ENCODE peak calls at places on chromosomes 5 and 9, in five cellular contexts. One of them, this sample, is unnamed. For H3K4me1, the result is how much of the 10 kb centered on the place peaks cover.

GRCh38 chr5:113162770-113163169 is 186.2 kb downstream of the DCP2 start:
- DNase-seq in HCT116: peak
- DNase-seq in SK-N-SH: no peak
- DNase-seq in neural progenitor cell: no peak
- DNase-seq in MM.1S: no peak
- DNase-seq in this sample: no peak

GRCh38 chr9:72485821-72486605 is 35.4 kb upstream of the TMC1 start:
- DNase-seq in HCT116: no peak
- DNase-seq in SK-N-SH: no peak
- DNase-seq in neural progenitor cell: peak
- DNase-seq in MM.1S: no peak
- DNase-seq in this sample: no peak

GRCh38 chr9:28456886-28457285 is 883.6 kb upstream of the C9orf72 start:
- DNase-seq in HCT116: no peak
- DNase-seq in SK-N-SH: no peak
- DNase-seq in neural progenitor cell: no peak
- DNase-seq in MM.1S: no peak
- DNase-seq in this sample: peak

GRCh38 chr5:72151646-72152045 is 44.4 kb downstream of the MAP1B start:
- DNase-seq in HCT116: no peak
- DNase-seq in SK-N-SH: no peak
- DNase-seq in neural progenitor cell: no peak
- DNase-seq in MM.1S: no peak
- DNase-seq in this sample: no peak

GRCh38 chr5:42612997-42613396 is 143.6 kb upstream of the CCDC152 start:
- DNase-seq in HCT116: no peak
- DNase-seq in SK-N-SH: no peak
- DNase-seq in neural progenitor cell: no peak
- DNase-seq in MM.1S: no peak
- DNase-seq in this sample: no peak

GRCh38 chr9:31137151-31137849 is 1247.1 kb upstream of the ACO1 start:
- DNase-seq in HCT116: peak
- DNase-seq in SK-N-SH: no peak
- DNase-seq in neural progenitor cell: no peak
- DNase-seq in MM.1S: no peak
- DNase-seq in this sample: peak

GRCh38 chr5:44691811-44692210 is 116.9 kb upstream of the MRPS30 start:
- DNase-seq in HCT116: peak
- DNase-seq in SK-N-SH: no peak
- DNase-seq in neural progenitor cell: no peak
- DNase-seq in MM.1S: no peak
- DNase-seq in this sample: no peak

GRCh38 chr5:136810198-136810823 is 445.0 kb upstream of the TRPC7 start:
- DNase-seq in HCT116: no peak
- DNase-seq in SK-N-SH: no peak
- DNase-seq in neural progenitor cell: no peak
- DNase-seq in MM.1S: no peak
- DNase-seq in this sample: no peak

GRCh38 chr5:96256795-96257470 is 176.1 kb downstream of the PCSK1 start:
- DNase-seq in HCT116: peak
- DNase-seq in SK-N-SH: peak
- DNase-seq in neural progenitor cell: peak
- DNase-seq in MM.1S: no peak
- DNase-seq in this sample: peak

GRCh38 chr9:89428901-89429890 is 68.7 kb downstream of the SEMA4D start:
- DNase-seq in HCT116: no peak
- DNase-seq in SK-N-SH: no peak
- DNase-seq in neural progenitor cell: peak
- DNase-seq in MM.1S: no peak
- DNase-seq in this sample: no peak

GRCh38 chr9:81375461-81376100 is 313.8 kb downstream of the TLE1 start:
- DNase-seq in HCT116: no peak
- DNase-seq in SK-N-SH: no peak
- DNase-seq in neural progenitor cell: no peak
- DNase-seq in MM.1S: no peak
- DNase-seq in this sample: no peak

GRCh38 chr9:91146391-91147019 is 215.2 kb downstream of the AUH start:
- DNase-seq in HCT116: no peak
- DNase-seq in SK-N-SH: no peak
- DNase-seq in neural progenitor cell: no peak
- DNase-seq in MM.1S: no peak
- DNase-seq in this sample: no peak

GRCh38 chr9:18077941-18078678 is 395.8 kb upstream of the ADAMTSL1 start:
- DNase-seq in HCT116: no peak
- DNase-seq in SK-N-SH: no peak
- DNase-seq in neural progenitor cell: no peak
- DNase-seq in MM.1S: no peak
- DNase-seq in this sample: no peak

GRCh38 chr5:108561416-108562204 is 179.7 kb upstream of the FBXL17 start:
- DNase-seq in HCT116: no peak
- DNase-seq in SK-N-SH: no peak
- DNase-seq in neural progenitor cell: no peak
- DNase-seq in MM.1S: no peak
- DNase-seq in this sample: no peak

GRCh38 chr5:109589239-109589638 is 100.5 kb upstream of the MAN2A1 start:
- DNase-seq in HCT116: no peak
- DNase-seq in SK-N-SH: no peak
- DNase-seq in neural progenitor cell: no peak
- DNase-seq in MM.1S: no peak
- DNase-seq in this sample: no peak

GRCh38 chr5:109585012-109585599 is 104.6 kb upstream of the MAN2A1 start:
- DNase-seq in HCT116: no peak
- DNase-seq in SK-N-SH: no peak
- DNase-seq in neural progenitor cell: no peak
- DNase-seq in MM.1S: no peak
- DNase-seq in this sample: no peak

GRCh38 chr5:109589983-109590382 is 99.7 kb upstream of the MAN2A1 start:
- DNase-seq in HCT116: no peak
- DNase-seq in SK-N-SH: no peak
- DNase-seq in neural progenitor cell: peak
- DNase-seq in MM.1S: no peak
- DNase-seq in this sample: no peak

GRCh38 chr5:109590799-109591198 is 98.9 kb upstream of the MAN2A1 start:
- DNase-seq in HCT116: no peak
- DNase-seq in SK-N-SH: no peak
- DNase-seq in neural progenitor cell: no peak
- DNase-seq in MM.1S: no peak
- DNase-seq in this sample: no peak

GRCh38 chr5:109588281-109589035 is 101.3 kb upstream of the MAN2A1 start:
- DNase-seq in HCT116: no peak
- DNase-seq in SK-N-SH: no peak
- DNase-seq in neural progenitor cell: no peak
- DNase-seq in MM.1S: no peak
- DNase-seq in this sample: no peak
- TF ChIP-seq EZH2phosphoT487 in HCT116: no peak
- TF ChIP-seq EZH2phosphoT487 in SK-N-SH: no peak
- TF ChIP-seq EZH2phosphoT487 in neural progenitor cell: no peak
- TF ChIP-seq EZH2phosphoT487 in MM.1S: no peak
- TF ChIP-seq EZH2phosphoT487 in this sample: no peak

DNA sequence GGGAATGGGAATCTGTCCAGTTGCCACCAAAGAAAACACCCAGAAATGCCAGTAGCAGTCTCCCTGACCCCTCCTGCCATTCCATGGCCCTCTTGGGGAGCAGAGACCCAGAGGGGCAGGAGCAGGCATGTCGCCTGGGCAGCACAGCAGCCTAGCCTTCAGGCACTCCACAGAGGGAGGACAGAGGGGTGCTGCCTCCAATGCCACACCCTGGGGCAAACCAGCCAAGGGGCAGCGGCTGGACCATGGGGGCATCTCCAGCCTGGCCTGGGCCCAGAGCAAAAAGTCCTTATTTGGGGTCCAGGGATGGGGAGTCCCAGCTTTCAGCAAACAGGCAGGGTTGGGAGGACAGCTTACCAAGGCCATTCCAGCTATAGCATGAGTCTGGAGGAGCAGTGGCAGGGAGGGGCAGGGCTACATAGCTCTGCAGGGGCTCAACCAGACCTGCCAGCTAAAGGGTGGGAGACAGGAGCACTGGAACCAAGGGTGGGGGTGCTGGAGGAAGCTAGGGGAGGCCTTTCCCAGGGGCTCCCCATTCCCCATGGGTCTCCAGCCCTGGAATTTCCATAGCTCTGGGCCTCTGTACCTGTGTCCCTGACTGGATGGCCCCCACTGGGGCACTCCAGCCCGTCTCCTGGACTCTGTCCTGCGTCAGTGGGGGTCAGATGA is 6.7 kb downstream of the BRD3 start:
- DNase-seq in HCT116: no peak
- DNase-seq in SK-N-SH: peak
- DNase-seq in neural progenitor cell: peak
- DNase-seq in MM.1S: no peak
- DNase-seq in this sample: no peak
- H3K4me1 ChIP-seq in HCT116: under half
- H3K4me1 ChIP-seq in SK-N-SH: under half
- H3K4me1 ChIP-seq in neural progenitor cell: under half
- H3K4me1 ChIP-seq in MM.1S: under half
- H3K4me1 ChIP-seq in this sample: under half

GRCh38 chr5:7261049-7261448 is 134.9 kb upstream of the ADCY2 start:
- DNase-seq in HCT116: no peak
- DNase-seq in SK-N-SH: peak
- DNase-seq in neural progenitor cell: peak
- DNase-seq in MM.1S: peak
- DNase-seq in this sample: peak
- TF ChIP-seq CTCF in HCT116: no peak
- TF ChIP-seq CTCF in SK-N-SH: peak
- TF ChIP-seq CTCF in neural progenitor cell: peak
- TF ChIP-seq CTCF in MM.1S: peak
- TF ChIP-seq CTCF in this sample: peak

DNA sequence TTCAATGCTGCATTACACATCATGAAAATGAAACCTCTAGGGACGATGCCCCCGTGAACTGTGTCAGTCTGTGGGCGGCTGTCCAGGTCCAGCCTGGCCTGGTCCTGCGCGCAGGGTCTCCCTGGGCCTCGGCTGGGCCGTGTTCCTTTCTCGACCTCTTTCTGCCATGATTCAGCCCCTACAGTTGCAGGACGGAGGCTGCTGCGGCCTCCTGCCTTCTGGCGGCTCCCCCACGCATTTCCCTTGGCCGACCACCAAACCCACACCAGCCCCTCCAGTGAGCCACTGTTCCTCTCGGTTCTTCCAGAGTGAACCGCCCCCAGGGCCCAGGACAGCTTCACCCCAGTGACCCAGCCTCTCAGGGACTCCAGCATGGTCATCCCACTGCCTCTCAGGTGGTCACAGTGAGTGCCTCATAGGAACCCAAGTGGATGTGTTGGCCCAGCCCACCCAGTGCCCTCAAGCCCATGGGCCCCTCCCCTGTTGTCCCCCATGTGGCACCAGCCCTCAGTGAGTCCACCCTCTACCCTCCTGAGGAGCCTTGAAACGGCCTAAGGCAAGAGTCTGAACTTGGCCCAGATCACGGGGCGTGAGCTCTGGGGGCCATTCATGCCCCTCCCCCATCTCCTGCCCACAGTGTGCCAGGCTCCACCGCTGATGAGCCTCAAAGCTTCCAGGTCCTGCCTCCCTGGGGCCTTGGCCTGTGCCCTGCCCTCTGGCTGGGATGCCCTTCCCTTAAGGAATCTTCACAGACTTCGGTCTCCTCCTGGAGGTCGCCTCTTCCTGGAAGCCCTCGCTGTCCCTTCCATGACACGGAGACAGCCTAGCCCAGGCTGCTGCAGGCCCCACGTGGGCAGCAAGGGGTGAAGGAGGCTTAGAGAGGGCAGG is 10.0 kb upstream of the CLIC3 start:
- DNase-seq in HCT116: no peak
- DNase-seq in SK-N-SH: no peak
- DNase-seq in neural progenitor cell: no peak
- DNase-seq in MM.1S: no peak
- DNase-seq in this sample: no peak
- TF ChIP-seq EZH2phosphoT487 in HCT116: no peak
- TF ChIP-seq EZH2phosphoT487 in SK-N-SH: no peak
- TF ChIP-seq EZH2phosphoT487 in neural progenitor cell: no peak
- TF ChIP-seq EZH2phosphoT487 in MM.1S: no peak
- TF ChIP-seq EZH2phosphoT487 in this sample: no peak